ENCODE peak calls at places on chromosome X, in seven cellular contexts. P, D, Q, J, F, Z and A are unnamed samples.

GRCh38 chrX:1380672-1381233 is 11.2 kb downstream of the SLC25A6 start:
- ATAC-seq in P (no peak), D (peak), Q (peak), J (no peak), F (peak), Z (peak), A (peak)

GRCh38 chrX:49197543-49198087 is 2.4 kb downstream of the SYP start:
- ATAC-seq in P (no peak), D (no peak), Q (no peak), J (no peak), F (peak), Z (no peak), A (no peak)

GRCh38 chrX:47216393-47216925 is 2.0 kb upstream of the CDK16 start:
- ATAC-seq in P (no peak), D (no peak), Q (no peak), J (no peak), F (no peak), Z (no peak), A (no peak)

GRCh38 chrX:13937370-13938052 is 92.2 kb downstream of the GEMIN8 start:
- ATAC-seq in P (peak), D (peak), Q (no peak), J (no peak), F (peak), Z (peak), A (peak)

GRCh38 chrX:65697915-65698796 is 30.7 kb downstream of the MSN start:
- ATAC-seq in P (no peak), D (peak), Q (peak), J (peak), F (no peak), Z (peak), A (peak)

GRCh38 chrX:111168314-111168713 is 72.3 kb downstream of the PAK3 start:
- ATAC-seq in P (no peak), D (no peak), Q (no peak), J (peak), F (no peak), Z (no peak), A (no peak)

GRCh38 chrX:39385022-39385421 is 583.8 kb downstream of the MID1IP1 start:
- ATAC-seq in P (no peak), D (no peak), Q (no peak), J (no peak), F (no peak), Z (no peak), A (no peak)

GRCh38 chrX:107117993-107118321 is 665 bp downstream of the RBM41 start:
- ATAC-seq in P (peak), D (no peak), Q (no peak), J (peak), F (no peak), Z (no peak), A (no peak)

GRCh38 chrX:12814434-12814833 is 23.2 kb downstream of the PRPS2 start:
- ATAC-seq in P (peak), D (no peak), Q (peak), J (peak), F (peak), Z (peak), A (no peak)

GRCh38 chrX:116272328-116272727 is 101.8 kb downstream of the AGTR2 start:
- ATAC-seq in P (no peak), D (no peak), Q (no peak), J (no peak), F (no peak), Z (peak), A (no peak)

GRCh38 chrX:68421651-68422050 is 11.6 kb downstream of the OPHN1 start:
- ATAC-seq in P (no peak), D (no peak), Q (no peak), J (no peak), F (no peak), Z (no peak), A (no peak)

GRCh38 chrX:130682990-130683389 is 220.0 kb downstream of the ENOX2 start:
- ATAC-seq in P (no peak), D (peak), Q (no peak), J (no peak), F (no peak), Z (no peak), A (no peak)

GRCh38 chrX:45381841-45382240 is 181.2 kb upstream of the DIPK2B start:
- ATAC-seq in P (no peak), D (no peak), Q (no peak), J (no peak), F (no peak), Z (no peak), A (no peak)

GRCh38 chrX:72003811-72004750 is 93.4 kb downstream of the NHSL2 start:
- ATAC-seq in P (peak), D (peak), Q (peak), J (peak), F (peak), Z (peak), A (peak)

GRCh38 chrX:107440692-107441091 is 8.8 kb upstream of the FRMPD3 start:
- ATAC-seq in P (no peak), D (no peak), Q (no peak), J (no peak), F (no peak), Z (no peak), A (no peak)

GRCh38 chrX:132714913-132715312 is 226.1 kb upstream of the MBNL3 start:
- ATAC-seq in P (no peak), D (no peak), Q (no peak), J (no peak), F (no peak), Z (no peak), A (no peak)

GRCh38 chrX:33908074-33908473 is 224.0 kb downstream of the FAM47A start:
- ATAC-seq in P (no peak), D (no peak), Q (no peak), J (no peak), F (no peak), Z (no peak), A (no peak)

DNA sequence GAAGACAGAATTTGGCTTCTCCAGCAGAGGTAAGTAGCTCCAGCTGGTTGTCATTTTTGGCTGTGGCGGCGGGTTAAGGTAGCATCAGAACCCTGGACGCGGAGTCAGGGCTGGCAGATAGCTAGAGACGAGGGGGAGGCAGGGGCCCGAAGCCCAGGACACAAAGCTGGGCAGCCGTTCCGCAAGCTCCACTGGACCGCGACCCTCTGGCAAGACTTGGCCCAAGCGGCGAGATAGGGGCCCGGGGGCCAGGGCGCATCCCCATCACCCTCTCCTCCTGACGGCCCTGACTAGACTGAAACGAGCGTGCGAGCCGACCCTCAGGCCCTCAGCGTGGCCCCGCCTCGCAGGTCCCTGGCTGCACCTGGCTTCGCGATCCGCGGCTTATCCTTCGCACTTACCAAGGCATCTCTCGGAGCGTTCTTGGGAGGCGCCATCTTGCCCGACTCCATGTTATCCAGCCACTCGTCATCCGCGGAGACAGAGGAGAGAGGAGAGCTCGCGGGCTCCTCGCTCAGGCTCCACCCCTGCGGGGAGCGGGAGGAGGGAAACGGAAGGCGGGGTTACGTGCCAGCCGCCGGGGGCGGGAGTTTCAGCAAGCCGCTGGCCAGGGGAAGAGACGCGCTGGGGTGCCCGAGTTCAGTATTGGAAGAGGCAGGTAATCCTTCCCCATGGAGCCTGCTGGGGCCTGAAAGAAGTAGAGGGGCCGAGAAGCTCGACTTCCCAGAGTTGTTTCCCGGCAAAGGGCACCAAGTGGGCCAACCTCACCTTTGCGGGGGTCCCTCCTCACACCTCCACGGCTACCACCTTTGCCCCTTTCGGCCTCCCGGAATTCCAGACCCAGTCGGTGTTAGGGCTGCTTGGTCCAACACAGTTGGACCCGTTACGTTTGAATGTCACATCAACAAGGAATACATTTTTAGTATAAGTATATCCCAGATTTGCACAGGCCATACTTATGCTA is at the start of gene TAF9B:
- ATAC-seq in P (peak), D (peak), Q (peak), J (peak), F (peak), Z (peak), A (peak)
- TF ChIP-seq POLR2A in P (peak), D (no peak), Q (peak), J (peak), F (peak), Z (peak), A (no peak)

DNA sequence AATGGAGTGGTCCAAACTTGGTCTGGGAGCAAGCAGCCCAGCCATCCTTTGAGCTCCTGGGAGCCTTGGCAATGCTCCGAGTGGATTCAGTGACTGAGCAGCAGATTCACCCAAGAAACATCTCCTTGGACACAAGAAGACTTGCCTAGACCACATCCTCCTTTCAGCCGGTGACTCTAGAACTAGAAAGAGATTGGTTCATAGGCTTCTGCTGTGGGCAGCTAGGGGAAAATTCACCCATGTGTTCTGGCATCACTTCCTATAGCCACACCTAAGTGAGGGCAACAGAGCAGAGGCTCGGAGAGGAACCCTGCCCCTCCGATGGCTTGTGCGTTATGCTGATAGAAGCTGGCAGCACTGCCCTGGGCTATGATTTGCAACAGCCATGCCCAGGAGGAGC is 16.0 kb downstream of the ZNF275 start:
- ATAC-seq in P (no peak), D (no peak), Q (no peak), J (no peak), F (no peak), Z (no peak), A (no peak)
- TF ChIP-seq POLR2A in P (no peak), D (no peak), Q (no peak), J (peak), F (no peak), Z (no peak), A (no peak)

GRCh38 chrX:136616987-136617685 is 30.8 kb upstream of the CD40LG start:
- ATAC-seq in P (no peak), D (no peak), Q (no peak), J (no peak), F (no peak), Z (no peak), A (no peak)
- TF ChIP-seq POLR2A in P (no peak), D (no peak), Q (no peak), J (no peak), F (no peak), Z (no peak), A (no peak)

GRCh38 chrX:20427173-20427770 is 160.6 kb upstream of the RPS6KA3 start:
- ATAC-seq in P (no peak), D (no peak), Q (no peak), J (no peak), F (no peak), Z (no peak), A (no peak)
- TF ChIP-seq POLR2A in P (no peak), D (no peak), Q (no peak), J (no peak), F (no peak), Z (no peak), A (no peak)